ENCODE peak calls at places on chromosomes 1 and 21, in seven cellular contexts. H is PC-3, I is activated B cell treated with CpG ODN at 0.5 μM for 24 hours, P is AG10803, Y is fibroblast of lung, W is astrocyte, M is ovary. G is an unnamed sample.

GRCh38 chr1:206918076-206918475 is 3.7 kb downstream of the FCMR start:
- DNase-seq in H (no peak), I (no peak), P (no peak), Y (no peak), W (no peak), M (no peak), G (no peak)

GRCh38 chr1:94743866-94744265 is 76.3 kb upstream of the SLC44A3 start:
- DNase-seq in H (no peak), I (no peak), P (no peak), Y (peak; percentile 16), W (no peak), M (no peak), G (no peak)

GRCh38 chr1:26302733-26303405 is 3.6 kb downstream of the UBXN11 start:
- DNase-seq in H (peak; percentile 88), I (no peak), P (peak; percentile 51), Y (peak; percentile 71), W (peak; percentile 60), M (no peak), G (no peak)

GRCh38 chr1:190679032-190679431 is 201.4 kb upstream of the BRINP3 start:
- DNase-seq in H (peak; percentile 85), I (no peak), P (no peak), Y (peak; percentile 34), W (peak; percentile 8), M (no peak), G (no peak)

GRCh38 chr1:213327318-213327667 is 276.3 kb downstream of the RPS6KC1 start:
- DNase-seq in H (peak; percentile 25), I (no peak), P (peak; percentile 89), Y (peak; percentile 93), W (peak; percentile 92), M (no peak), G (no peak)

GRCh38 chr1:209134001-209134400 is 449.5 kb upstream of the CAMK1G start:
- DNase-seq in H (no peak), I (no peak), P (no peak), Y (no peak), W (no peak), M (no peak), G (no peak)

GRCh38 chr1:246121533-246121932 is 385.5 kb downstream of the SMYD3 start:
- DNase-seq in H (no peak), I (no peak), P (no peak), Y (no peak), W (no peak), M (no peak), G (no peak)

GRCh38 chr1:54289061-54289938 is 89.3 kb downstream of the MRPL37 start:
- DNase-seq in H (no peak), I (no peak), P (peak; percentile 31), Y (no peak), W (no peak), M (no peak), G (no peak)

GRCh38 chr1:212089560-212090163 is 54.1 kb downstream of the DTL start:
- DNase-seq in H (no peak), I (no peak), P (no peak), Y (no peak), W (no peak), M (no peak), G (no peak)

GRCh38 chr1:19949016-19949415 is 25.6 kb upstream of the PLA2G2E start:
- DNase-seq in H (peak; percentile 90), I (no peak), P (peak; percentile 69), Y (peak; percentile 88), W (peak; percentile 79), M (no peak), G (no peak)

GRCh38 chr1:225754940-225755635 is 22.5 kb upstream of the SRP9 start:
- DNase-seq in H (peak; percentile 81), I (no peak), P (peak; percentile 96), Y (peak; percentile 97), W (peak; percentile 97), M (peak; percentile 38), G (no peak)

GRCh38 chr1:154490327-154490726 is 11.7 kb upstream of the TDRD10 start:
- DNase-seq in H (no peak), I (no peak), P (no peak), Y (no peak), W (no peak), M (no peak), G (no peak)

GRCh38 chr1:145720556-145720877 is 1.2 kb downstream of the CD160 start:
- DNase-seq in H (peak; percentile 94), I (no peak), P (peak; percentile 87), Y (peak; percentile 84), W (peak; percentile 75), M (no peak), G (no peak)

GRCh38 chr1:2330511-2331199 is 60.7 kb downstream of the MORN1 start:
- DNase-seq in H (no peak), I (no peak), P (peak; percentile 95), Y (peak; percentile 89), W (peak; percentile 79), M (peak; percentile 75), G (no peak)

DNA sequence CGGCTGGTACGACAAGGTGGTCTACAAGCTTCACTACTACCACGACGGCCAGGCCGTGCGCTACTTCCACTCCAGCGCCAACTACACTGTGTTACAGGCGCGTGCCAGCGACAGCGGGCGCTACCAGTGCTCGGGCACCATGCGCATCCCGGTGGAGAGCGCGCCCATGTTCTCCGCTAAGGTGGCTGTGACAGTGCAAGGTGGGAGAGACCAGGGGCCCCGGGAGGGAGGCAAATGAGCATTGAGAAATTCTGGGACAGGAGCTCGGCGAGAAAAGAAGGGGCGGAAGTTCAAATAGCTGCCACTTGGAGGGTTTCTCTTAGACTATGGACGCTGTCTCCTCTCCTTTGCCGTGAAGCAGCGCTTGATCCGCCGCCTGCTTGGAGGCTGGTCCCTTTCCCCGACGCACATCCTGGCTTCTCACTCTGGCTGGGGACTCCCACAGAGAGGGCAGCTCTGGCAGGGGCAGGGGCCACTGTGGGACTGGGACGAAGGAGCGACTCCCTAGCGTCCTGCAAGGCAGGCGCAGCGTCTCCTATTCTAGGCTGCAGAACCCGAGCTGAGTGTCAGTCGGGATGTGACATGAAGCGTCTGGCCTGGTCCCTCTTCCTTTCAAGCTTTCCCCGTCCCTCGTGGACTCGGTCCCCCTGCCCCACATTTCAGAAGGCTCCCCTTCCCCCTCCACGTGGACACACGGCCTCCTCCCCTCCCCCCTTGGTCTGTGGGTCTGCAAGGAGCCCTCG is 4.7 kb downstream of the FCRLB start:
- DNase-seq in H (peak; percentile 52), I (peak; percentile 52), P (peak; percentile 49), Y (peak; percentile 56), W (peak; percentile 37), M (peak; percentile 69), G (no peak)
- TF ChIP-seq CTCF in H (no peak), I (no peak), P (peak; percentile 59), Y (peak; percentile 46), W (peak; percentile 26), M (no peak), G (peak; percentile 73)

GRCh38 chr1:119896303-119896702 is at the start of gene ADAM30:
- DNase-seq in H (no peak), I (no peak), P (no peak), Y (no peak), W (no peak), M (no peak), G (no peak)
- TF ChIP-seq CTCF in H (no peak), I (no peak), P (peak; percentile 6), Y (no peak), W (no peak), M (no peak), G (no peak)

GRCh38 chr1:152880907-152881306 is 2.8 kb downstream of the SMCP start:
- DNase-seq in H (no peak), I (no peak), P (no peak), Y (no peak), W (no peak), M (no peak), G (no peak)
- TF ChIP-seq CTCF in H (no peak), I (no peak), P (no peak), Y (no peak), W (no peak), M (no peak), G (no peak)

DNA sequence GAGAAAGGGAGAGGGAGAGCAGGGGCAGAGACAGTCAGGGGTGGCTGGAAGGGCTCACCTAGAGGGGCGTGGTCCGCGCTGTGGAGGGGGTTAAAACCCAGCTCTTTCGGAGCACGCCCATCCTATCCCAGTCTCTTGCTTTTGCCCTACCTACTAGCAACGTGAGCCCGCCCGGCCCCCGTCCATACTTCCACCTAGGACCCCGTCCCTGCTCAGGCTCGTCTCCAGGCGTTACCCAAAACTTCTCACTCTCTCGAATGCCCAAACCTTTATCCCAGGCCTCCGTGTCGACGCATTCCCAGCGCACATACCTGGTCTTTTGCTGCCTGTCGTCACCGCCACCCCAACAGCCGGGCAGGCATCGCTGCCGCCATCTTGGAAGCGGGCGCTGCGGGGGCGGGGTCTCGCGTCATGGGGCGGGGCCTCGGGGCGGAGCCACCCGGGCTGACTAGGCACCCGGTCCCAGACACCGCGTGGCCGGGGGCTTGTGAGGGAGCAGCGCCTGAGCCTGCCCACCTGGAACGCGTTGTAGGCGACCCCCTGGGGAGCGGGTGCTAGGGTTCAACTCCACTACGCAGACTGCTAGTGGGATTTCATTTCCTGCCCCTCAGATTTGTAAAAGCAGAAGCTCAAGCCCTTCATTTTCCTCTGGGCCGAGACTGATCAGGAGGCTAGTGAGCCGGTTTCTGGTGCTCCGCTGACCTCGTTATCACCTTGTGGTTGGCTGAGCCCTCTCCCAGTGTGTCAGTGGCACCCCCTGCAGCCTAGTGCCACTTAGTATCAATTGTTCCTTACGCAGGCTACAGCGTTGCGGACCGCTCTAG is at the start of gene B4GALT3:
- DNase-seq in H (peak; percentile 82), I (peak; percentile 99), P (peak; percentile 61), Y (peak; percentile 70), W (peak; percentile 46), M (peak; percentile 97), G (peak; percentile 95)
- TF ChIP-seq CTCF in H (no peak), I (no peak), P (peak; percentile 5), Y (no peak), W (no peak), M (no peak), G (peak; percentile 31)

DNA sequence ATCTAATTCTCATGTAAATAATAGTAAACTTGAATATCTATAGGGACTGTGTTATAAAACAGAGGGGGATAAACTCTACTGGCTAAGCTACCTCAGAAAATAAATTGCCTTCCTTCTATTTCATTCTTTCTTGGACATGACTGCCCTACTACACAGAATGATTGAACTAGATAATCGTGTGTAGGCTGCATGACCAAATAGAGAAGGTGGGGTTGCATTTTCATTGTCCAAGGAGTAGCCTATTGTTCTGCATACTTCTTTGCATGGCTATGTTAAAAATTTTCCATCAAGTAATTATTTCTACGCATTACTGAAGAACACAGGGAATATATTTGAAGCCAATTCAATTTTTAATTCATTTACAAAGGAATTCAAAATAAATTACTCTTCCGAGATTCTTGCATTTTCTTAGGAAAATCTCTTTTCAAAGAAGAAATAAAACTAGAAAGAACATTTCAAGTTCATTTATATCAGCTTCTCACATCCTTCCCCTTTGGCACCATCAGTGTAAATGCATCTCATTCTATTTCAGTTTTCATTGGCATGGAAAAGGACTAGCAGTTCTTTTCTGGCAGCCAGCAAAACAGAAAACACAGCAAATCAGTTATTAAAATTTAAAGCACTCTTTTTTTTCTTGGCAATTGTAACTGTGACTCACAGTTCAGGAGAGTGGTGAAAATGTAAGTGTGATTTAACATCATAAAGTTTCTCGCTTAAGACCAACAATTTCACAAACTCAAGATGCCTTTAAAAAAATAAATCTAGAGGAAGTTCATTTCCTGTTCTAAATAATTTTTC is 714.8 kb downstream of the NCAM2 start:
- DNase-seq in H (no peak), I (no peak), P (peak; percentile 79), Y (peak; percentile 80), W (peak; percentile 77), M (no peak), G (no peak)
- TF ChIP-seq CTCF in H (no peak), I (no peak), P (no peak), Y (no peak), W (no peak), M (no peak), G (no peak)

GRCh38 chr1:214979191-214979590 is 103.3 kb upstream of the KCNK2 start:
- DNase-seq in H (no peak), I (no peak), P (no peak), Y (peak; percentile 64), W (peak; percentile 56), M (no peak), G (no peak)
- TF ChIP-seq CTCF in H (no peak), I (no peak), P (no peak), Y (no peak), W (no peak), M (no peak), G (no peak)